ENCODE peak calls at places on chromosomes 11 and 22, in four cellular contexts. N, D, A and M are unnamed samples.

GRCh38 chr22:29272624-29273023 is 4.6 kb downstream of the EWSR1 start:
- DNase-seq in A (no peak), N (no peak), D (no peak), M (no peak)

GRCh38 chr22:45254789-45255261 is 14.1 kb upstream of the KIAA0930 start:
- DNase-seq in N (no peak), A (no peak), D (no peak), M (peak)

GRCh38 chr11:609355-609811 is 6.4 kb downstream of the IRF7 start:
- DNase-seq in A (no peak), D (no peak), N (no peak), M (no peak)

GRCh38 chr11:120343429-120343828 is 7.2 kb downstream of the ARHGEF12 start:
- DNase-seq in N (no peak), D (no peak), A (no peak), M (peak)

GRCh38 chr11:128956401-128957203 is 13.9 kb upstream of the TP53AIP1 start:
- DNase-seq in N (no peak), A (no peak), D (no peak), M (no peak)

GRCh38 chr22:22687638-22688500 is 43.5 kb downstream of the GGTLC2 start:
- DNase-seq in D (no peak), A (no peak), N (no peak), M (no peak)

GRCh38 chr22:41574847-41575381 is 14.1 kb downstream of the CSDC2 start:
- DNase-seq in N (no peak), D (peak), A (no peak), M (no peak)

GRCh38 chr11:78424334-78425270 is 7.0 kb upstream of the GAB2 start:
- DNase-seq in N (no peak), D (no peak), A (no peak), M (peak)

GRCh38 chr11:32069361-32070058 is 21.4 kb upstream of the RCN1 start:
- DNase-seq in N (no peak), D (no peak), A (no peak), M (no peak)

GRCh38 chr11:134945993-134946392 is 534.0 kb upstream of the B3GAT1 start:
- DNase-seq in A (no peak), D (no peak), N (no peak), M (no peak)

GRCh38 chr11:126510621-126511370 is 155.3 kb downstream of the ST3GAL4 start:
- DNase-seq in A (no peak), D (no peak), N (no peak), M (no peak)

DNA sequence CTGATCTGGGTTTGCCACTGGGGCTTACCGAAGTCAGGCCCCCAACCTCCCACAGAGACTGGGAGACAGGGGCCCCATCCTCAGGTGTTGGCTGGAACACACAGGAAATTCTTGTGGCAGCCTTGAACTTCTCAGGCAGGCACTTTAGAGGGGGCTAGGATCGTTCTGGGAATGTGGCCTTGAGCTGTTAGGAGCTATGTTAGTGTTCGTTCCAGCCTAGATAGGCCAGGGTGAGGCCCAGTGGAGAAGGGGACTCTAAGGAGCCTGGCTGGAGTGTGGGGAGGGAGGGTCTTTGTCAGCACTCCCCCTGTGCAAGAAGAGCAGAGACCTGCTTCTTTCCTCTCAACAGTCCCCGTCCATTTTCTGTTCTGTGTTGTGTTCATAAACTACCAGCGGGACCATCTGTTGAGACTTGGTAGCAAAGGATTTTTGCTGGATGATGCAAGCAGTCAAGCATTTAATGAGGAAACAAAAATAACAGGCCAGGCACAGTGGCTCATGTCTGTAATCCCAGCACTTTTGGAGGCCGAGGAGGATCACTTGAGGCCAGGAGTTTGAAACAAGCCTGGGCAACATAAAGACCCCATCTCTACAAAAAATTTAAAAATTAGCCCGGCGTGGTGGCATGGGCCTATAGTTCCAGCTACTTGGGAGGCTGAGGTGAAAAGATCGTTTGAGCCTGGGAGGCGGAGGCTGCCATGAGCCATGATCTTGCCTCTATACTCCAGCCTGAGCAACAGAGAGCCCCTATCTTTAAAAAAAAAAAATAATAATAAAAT is 1.5 kb upstream of the TXNRD2 start:
- DNase-seq in N (no peak), A (no peak), D (peak), M (no peak)
- H3K4me3 ChIP-seq in N (peak), A (peak), D (peak), M (peak)

DNA sequence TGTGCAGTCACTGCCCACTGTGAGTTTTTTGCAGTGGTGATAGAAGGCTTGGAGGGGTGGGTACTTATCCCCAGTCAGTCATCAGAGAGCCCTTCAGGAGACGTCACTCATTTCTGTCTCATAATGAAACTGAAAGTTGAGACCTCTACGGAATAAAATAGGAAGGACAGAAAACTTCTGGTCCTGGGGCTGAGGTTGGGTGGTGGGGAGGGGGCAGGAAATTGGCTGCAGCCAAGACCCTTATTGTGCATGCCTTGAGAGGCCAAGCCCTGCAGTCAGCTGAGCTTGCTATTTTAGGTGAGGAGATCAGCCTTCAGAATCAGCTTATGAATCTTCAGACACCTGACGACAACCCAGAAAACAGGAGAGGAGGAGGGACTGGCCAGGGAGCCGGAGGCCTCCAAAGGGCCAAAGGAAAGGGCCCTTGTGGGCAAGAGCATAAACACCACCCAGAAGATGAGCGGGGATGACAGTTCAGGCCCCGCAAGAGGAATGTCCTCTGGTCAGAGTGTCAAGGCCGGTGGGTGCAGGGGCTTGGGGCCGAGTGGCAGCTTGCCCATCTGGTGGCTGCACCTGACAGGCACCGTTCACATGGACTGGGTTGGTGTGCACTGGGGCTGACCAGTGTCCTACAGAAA is 17.9 kb upstream of the ADA2 start:
- DNase-seq in N (peak), D (no peak), A (no peak), M (peak)
- H3K4me3 ChIP-seq in N (peak), D (no peak), A (peak), M (no peak)

GRCh38 chr22:39528681-39529486 is 3.7 kb downstream of the RPS19BP1 start:
- DNase-seq in D (peak), A (peak), N (peak), M (peak)
- H3K4me3 ChIP-seq in D (no peak), A (peak), N (peak), M (peak)

GRCh38 chr11:111983187-111983986 is 41.8 kb upstream of the DLAT start:
- DNase-seq in D (no peak), A (no peak), N (no peak), M (no peak)
- H3K4me3 ChIP-seq in D (no peak), A (no peak), N (no peak), M (no peak)